ENCODE peak calls at places on chromosomes 4 and X, in five cellular contexts. O is K562, G is A549, D is endothelial cell of umbilical vein, A is HepG2. Z is an unnamed sample.
A peak's percentile ranks its signal among the peaks of the same experiment; 100 is the strongest.

GRCh38 chr4:85210353-85210752 is 243.9 kb upstream of the WDFY3 start:
- DNase-seq in O (no peak), G (peak; percentile 48), D (no peak), A (no peak), Z (no peak)

GRCh38 chr4:180456928-180457327 is 1786.3 kb upstream of the TENM3 start:
- DNase-seq in O (no peak), G (peak; percentile 2), D (no peak), A (no peak), Z (no peak)

GRCh38 chr4:94758141-94758699 is 465 bp downstream of the BMPR1B start:
- DNase-seq in O (no peak), G (peak; percentile 83), D (peak; percentile 49), A (no peak), Z (no peak)

GRCh38 chrX:19776753-19777152 is 110.6 kb downstream of the SH3KBP1 start:
- DNase-seq in O (no peak), G (no peak), D (no peak), A (no peak), Z (peak; percentile 20)

GRCh38 chrX:13868481-13869040 is 51.7 kb upstream of the GPM6B start:
- DNase-seq in O (no peak), G (no peak), D (no peak), A (no peak), Z (no peak)

GRCh38 chr4:136505020-136505419 is 1027.3 kb downstream of the PCDH18 start:
- DNase-seq in O (no peak), G (peak; percentile 38), D (no peak), A (no peak), Z (no peak)

GRCh38 chr4:111770514-111770913 is 374.7 kb upstream of the FAM241A start:
- DNase-seq in O (no peak), G (no peak), D (no peak), A (no peak), Z (no peak)

GRCh38 chr4:53520114-53520513 is 71.2 kb downstream of the LNX1 start:
- DNase-seq in O (no peak), G (no peak), D (no peak), A (no peak), Z (no peak)

GRCh38 chrX:21666679-21667078 is 8.5 kb upstream of the KLHL34 start:
- DNase-seq in O (no peak), G (no peak), D (no peak), A (no peak), Z (no peak)

GRCh38 chr4:182823576-182823975 is 93.6 kb downstream of the DCTD start:
- DNase-seq in O (no peak), G (no peak), D (no peak), A (no peak), Z (no peak)

GRCh38 chr4:150593996-150594395 is 12.0 kb downstream of the MAB21L2 start:
- DNase-seq in O (no peak), G (peak; percentile 18), D (peak; percentile 38), A (no peak), Z (no peak)

GRCh38 chr4:110636677-110637407 is 14.0 kb upstream of the PITX2 start:
- DNase-seq in O (no peak), G (peak; percentile 44), D (no peak), A (no peak), Z (no peak)

GRCh38 chrX:48945517-48946348 is 11.7 kb downstream of the OTUD5 start:
- DNase-seq in O (peak; percentile 56), G (peak; percentile 61), D (peak; percentile 32), A (peak; percentile 40), Z (peak; percentile 56)

GRCh38 chr4:156293657-156294297 is 340.1 kb upstream of the CTSO start:
- DNase-seq in O (no peak), G (peak; percentile 30), D (peak; percentile 86), A (no peak), Z (no peak)

GRCh38 chr4:168540086-168540864 is 43.4 kb downstream of the PALLD start:
- DNase-seq in O (no peak), G (peak; percentile 70), D (no peak), A (no peak), Z (no peak)

GRCh38 chr4:118814054-118814453 is 21.9 kb downstream of the SEC24D start:
- DNase-seq in O (no peak), G (no peak), D (no peak), A (no peak), Z (no peak)

GRCh38 chr4:113469023-113469390 is 292.5 kb downstream of the CAMK2D start:
- DNase-seq in O (no peak), G (no peak), D (peak; percentile 83), A (no peak), Z (no peak)

GRCh38 chrX:8404443-8404842 is 60.2 kb upstream of the VCX3B start:
- DNase-seq in O (no peak), G (no peak), D (peak; percentile 58), A (no peak), Z (no peak)

GRCh38 chrX:133254666-133255065 is 36.5 kb upstream of the TFDP3 start:
- DNase-seq in O (no peak), G (no peak), D (no peak), A (peak; percentile 20), Z (peak; percentile 6)

GRCh38 chr4:10721616-10722015 is 37.0 kb upstream of the CLNK start:
- DNase-seq in O (no peak), G (no peak), D (no peak), A (no peak), Z (no peak)

GRCh38 chrX:151870603-151871002 is 42.1 kb upstream of the MAGEA4 start:
- DNase-seq in O (no peak), G (peak; percentile 70), D (peak; percentile 90), A (peak; percentile 2), Z (no peak)

GRCh38 chrX:44155126-44155525 is 181.9 kb upstream of the NDP start:
- DNase-seq in O (no peak), G (no peak), D (no peak), A (no peak), Z (no peak)

GRCh38 chr4:76801621-76802545 is 96.1 kb downstream of the SOWAHB start:
- DNase-seq in O (no peak), G (no peak), D (no peak), A (no peak), Z (no peak)

GRCh38 chrX:10106801-10107200 is 50.0 kb upstream of the CLCN4 start:
- DNase-seq in O (no peak), G (no peak), D (no peak), A (no peak), Z (no peak)

GRCh38 chrX:131058136-131058868 is at the start of gene ARHGAP36:
- DNase-seq in O (peak; percentile 9), G (no peak), D (no peak), A (no peak), Z (no peak)

GRCh38 chr4:186102931-186103330 is 1.6 kb upstream of the FAM149A start:
- DNase-seq in O (no peak), G (no peak), D (no peak), A (no peak), Z (no peak)

GRCh38 chr4:10589308-10589707 is 95.3 kb downstream of the CLNK start:
- DNase-seq in O (no peak), G (no peak), D (no peak), A (no peak), Z (no peak)

GRCh38 chrX:107429090-107429489 is 20.4 kb upstream of the FRMPD3 start:
- DNase-seq in O (no peak), G (peak; percentile 61), D (no peak), A (peak; percentile 15), Z (peak; percentile 43)

GRCh38 chrX:97692575-97692974 is 808.9 kb downstream of the RPA4 start:
- DNase-seq in O (no peak), G (no peak), D (peak; percentile 1), A (no peak), Z (no peak)
- H3K4me3 ChIP-seq in O (no peak overlapping the region), G (no peak overlapping the region), D (no peak overlapping the region), A (no peak overlapping the region), Z (no peak overlapping the region)

DNA sequence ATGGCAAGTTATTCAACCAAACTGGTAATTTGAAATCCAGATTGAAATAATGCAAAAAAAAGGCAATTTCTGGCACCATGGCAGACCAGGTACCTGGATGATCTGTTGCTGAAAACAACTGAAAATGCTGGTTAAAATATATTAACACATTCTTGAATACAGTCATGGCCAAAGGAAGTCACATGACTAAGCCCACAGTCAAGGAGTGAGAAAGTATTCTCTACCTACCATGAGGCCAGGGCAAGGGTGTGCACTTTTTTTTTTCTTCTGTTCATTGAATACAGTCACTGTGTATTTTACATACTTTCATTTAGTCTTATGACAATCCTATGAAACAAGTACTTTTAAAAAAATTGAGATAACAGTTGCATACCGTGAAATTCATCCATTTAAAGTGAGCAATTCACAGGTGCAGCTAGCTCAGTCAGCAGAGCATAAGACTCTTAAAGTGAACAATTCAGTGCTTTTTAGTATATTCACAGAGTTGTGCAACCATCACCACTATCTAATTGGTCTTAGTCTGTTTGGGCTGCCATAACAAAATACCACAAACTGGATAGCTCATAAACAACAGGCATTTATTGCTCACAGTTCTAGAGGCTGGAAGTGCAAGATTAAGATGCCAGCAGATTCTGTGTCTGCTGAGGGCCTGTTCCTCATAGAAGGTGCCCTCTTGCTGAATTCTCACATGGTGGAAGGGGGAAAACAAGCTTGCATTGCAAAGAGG is 4.8 kb upstream of the MPP1 start:
- DNase-seq in O (no peak), G (no peak), D (no peak), A (no peak), Z (peak; percentile 42)
- TF ChIP-seq MYC in O (no peak), G (no peak), D (no peak), A (no peak), Z (no peak)

GRCh38 chrX:24148118-24148517 is 1.4 kb upstream of the ZFX start:
- DNase-seq in O (no peak), G (no peak), D (peak; percentile 17), A (no peak), Z (peak; percentile 25)

GRCh38 chrX:24144528-24144927 is 5.0 kb upstream of the ZFX start:
- DNase-seq in O (no peak), G (no peak), D (no peak), A (no peak), Z (no peak)

GRCh38 chrX:24147165-24147564 is 2.4 kb upstream of the ZFX start:
- DNase-seq in O (no peak), G (no peak), D (no peak), A (no peak), Z (no peak)

GRCh38 chrX:24145340-24146186 is 4.0 kb upstream of the ZFX start:
- DNase-seq in O (peak; percentile 14), G (peak; percentile 76), D (peak; percentile 48), A (peak; percentile 18), Z (no peak)

GRCh38 chrX:24146283-24146865 is 3.2 kb upstream of the ZFX start:
- DNase-seq in O (no peak), G (peak; percentile 52), D (peak; percentile 44), A (no peak), Z (peak; percentile 60)
- H3K4me3 ChIP-seq in O (no peak overlapping the region), G (peak overlapping the region; percentile 18), D (no peak overlapping the region), A (no peak overlapping the region), Z (peak overlapping the region; percentile 52)

GRCh38 chrX:39440734-39441305 is 639.6 kb downstream of the MID1IP1 start:
- DNase-seq in O (no peak), G (no peak), D (peak; percentile 9), A (no peak), Z (no peak)
- TF ChIP-seq MYC in O (no peak), G (no peak), D (no peak), A (no peak), Z (no peak)

DNA sequence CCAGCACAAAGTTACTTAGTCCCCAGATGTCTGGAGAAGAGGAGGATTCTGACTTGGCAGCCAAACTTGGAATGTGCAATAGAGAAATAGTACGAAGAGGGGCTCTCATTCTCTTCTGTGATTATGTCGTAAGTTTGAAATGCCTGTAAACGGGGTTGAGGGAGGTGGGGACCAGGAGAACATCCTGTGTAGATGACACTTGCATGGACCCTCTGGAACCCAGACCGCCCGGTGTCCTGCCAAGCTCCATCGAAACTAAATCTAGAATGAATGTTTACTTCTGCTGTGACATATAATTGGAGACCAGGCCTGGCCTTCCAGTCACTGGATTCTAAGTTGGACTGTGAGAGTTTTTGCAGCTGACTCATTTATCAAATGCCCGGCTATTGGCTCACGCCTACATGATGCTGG is 44.9 kb upstream of the MSANTD1 start:
- DNase-seq in O (no peak), G (no peak), D (no peak), A (peak; percentile 33), Z (no peak)
- H3K4me3 ChIP-seq in O (no peak overlapping the region), G (no peak overlapping the region), D (no peak overlapping the region), A (no peak overlapping the region), Z (no peak overlapping the region)